ENCODE peak calls at places on chromosomes 11 and 22, in ten cellular contexts. One of them, this sample, is unnamed.

GRCh38 chr11:75305993-75306392 is 45.5 kb downstream of the ARRB1 start:
- DNase-seq in omental fat pad: no peak
- DNase-seq in HTR-8/SVneo: no peak
- DNase-seq in ELF-1: no peak
- DNase-seq in NCI-H1092 treated with DMSO at 0.1 percent for 48 hours: no peak
- DNase-seq in NCI-H226: no peak
- DNase-seq in A549: no peak
- DNase-seq in HT1080: no peak
- DNase-seq in fibroblast of lung: no peak
- DNase-seq in T47D: no peak
- DNase-seq in this sample: no peak

GRCh38 chr11:114171257-114172054 is 111.9 kb downstream of the ZBTB16 start:
- DNase-seq in omental fat pad: peak
- DNase-seq in HTR-8/SVneo: no peak
- DNase-seq in ELF-1: no peak
- DNase-seq in NCI-H1092 treated with DMSO at 0.1 percent for 48 hours: no peak
- DNase-seq in NCI-H226: no peak
- DNase-seq in A549: no peak
- DNase-seq in HT1080: no peak
- DNase-seq in fibroblast of lung: no peak
- DNase-seq in T47D: no peak
- DNase-seq in this sample: no peak

GRCh38 chr11:12842933-12843636 is 166.0 kb upstream of the RASSF10 start:
- DNase-seq in omental fat pad: no peak
- DNase-seq in HTR-8/SVneo: no peak
- DNase-seq in ELF-1: peak
- DNase-seq in NCI-H1092 treated with DMSO at 0.1 percent for 48 hours: peak
- DNase-seq in NCI-H226: peak
- DNase-seq in A549: no peak
- DNase-seq in HT1080: peak
- DNase-seq in fibroblast of lung: peak
- DNase-seq in T47D: peak
- DNase-seq in this sample: no peak

GRCh38 chr22:35835998-35836691 is 118.5 kb downstream of the APOL5 start:
- DNase-seq in omental fat pad: no peak
- DNase-seq in HTR-8/SVneo: peak
- DNase-seq in ELF-1: peak
- DNase-seq in NCI-H1092 treated with DMSO at 0.1 percent for 48 hours: peak
- DNase-seq in NCI-H226: peak
- DNase-seq in A549: peak
- DNase-seq in HT1080: peak
- DNase-seq in fibroblast of lung: peak
- DNase-seq in T47D: peak
- DNase-seq in this sample: no peak

GRCh38 chr11:33735426-33736147 is 636 bp downstream of the CD59 start:
- DNase-seq in omental fat pad: no peak
- DNase-seq in HTR-8/SVneo: no peak
- DNase-seq in ELF-1: peak
- DNase-seq in NCI-H1092 treated with DMSO at 0.1 percent for 48 hours: peak
- DNase-seq in NCI-H226: peak
- DNase-seq in A549: no peak
- DNase-seq in HT1080: no peak
- DNase-seq in fibroblast of lung: peak
- DNase-seq in T47D: peak
- DNase-seq in this sample: no peak

GRCh38 chr11:104222464-104222863 is 58.5 kb upstream of the PDGFD start:
- DNase-seq in omental fat pad: no peak
- DNase-seq in HTR-8/SVneo: no peak
- DNase-seq in ELF-1: no peak
- DNase-seq in NCI-H1092 treated with DMSO at 0.1 percent for 48 hours: no peak
- DNase-seq in NCI-H226: peak
- DNase-seq in A549: no peak
- DNase-seq in HT1080: peak
- DNase-seq in fibroblast of lung: no peak
- DNase-seq in T47D: peak
- DNase-seq in this sample: no peak

GRCh38 chr11:129249923-129250322 is 57.8 kb upstream of the ARHGAP32 start:
- DNase-seq in omental fat pad: no peak
- DNase-seq in HTR-8/SVneo: no peak
- DNase-seq in ELF-1: no peak
- DNase-seq in NCI-H1092 treated with DMSO at 0.1 percent for 48 hours: no peak
- DNase-seq in NCI-H226: peak
- DNase-seq in A549: no peak
- DNase-seq in HT1080: peak
- DNase-seq in fibroblast of lung: peak
- DNase-seq in T47D: no peak
- DNase-seq in this sample: no peak

GRCh38 chr11:35295751-35296150 is 123.6 kb downstream of the SLC1A2 start:
- DNase-seq in omental fat pad: no peak
- DNase-seq in HTR-8/SVneo: no peak
- DNase-seq in ELF-1: peak
- DNase-seq in NCI-H1092 treated with DMSO at 0.1 percent for 48 hours: no peak
- DNase-seq in NCI-H226: no peak
- DNase-seq in A549: no peak
- DNase-seq in HT1080: no peak
- DNase-seq in fibroblast of lung: no peak
- DNase-seq in T47D: peak
- DNase-seq in this sample: no peak

GRCh38 chr11:116605543-116605942 is 167.2 kb downstream of the BUD13 start:
- DNase-seq in omental fat pad: no peak
- DNase-seq in HTR-8/SVneo: peak
- DNase-seq in ELF-1: peak
- DNase-seq in NCI-H1092 treated with DMSO at 0.1 percent for 48 hours: peak
- DNase-seq in NCI-H226: peak
- DNase-seq in A549: no peak
- DNase-seq in HT1080: peak
- DNase-seq in fibroblast of lung: peak
- DNase-seq in T47D: peak
- DNase-seq in this sample: peak

GRCh38 chr11:126186031-126186698 is 25.3 kb downstream of the RPUSD4 start:
- DNase-seq in omental fat pad: no peak
- DNase-seq in HTR-8/SVneo: no peak
- DNase-seq in ELF-1: no peak
- DNase-seq in NCI-H1092 treated with DMSO at 0.1 percent for 48 hours: no peak
- DNase-seq in NCI-H226: no peak
- DNase-seq in A549: no peak
- DNase-seq in HT1080: no peak
- DNase-seq in fibroblast of lung: no peak
- DNase-seq in T47D: no peak
- DNase-seq in this sample: no peak

GRCh38 chr11:3134651-3135490 is 30.2 kb downstream of the OSBPL5 start:
- DNase-seq in omental fat pad: no peak
- DNase-seq in HTR-8/SVneo: no peak
- DNase-seq in ELF-1: no peak
- DNase-seq in NCI-H1092 treated with DMSO at 0.1 percent for 48 hours: no peak
- DNase-seq in NCI-H226: no peak
- DNase-seq in A549: no peak
- DNase-seq in HT1080: no peak
- DNase-seq in fibroblast of lung: no peak
- DNase-seq in T47D: no peak
- DNase-seq in this sample: no peak

GRCh38 chr11:17186932-17187692 is 20.7 kb downstream of the PIK3C2A start:
- DNase-seq in omental fat pad: no peak
- DNase-seq in HTR-8/SVneo: no peak
- DNase-seq in ELF-1: no peak
- DNase-seq in NCI-H1092 treated with DMSO at 0.1 percent for 48 hours: no peak
- DNase-seq in NCI-H226: no peak
- DNase-seq in A549: no peak
- DNase-seq in HT1080: no peak
- DNase-seq in fibroblast of lung: no peak
- DNase-seq in T47D: no peak
- DNase-seq in this sample: no peak

GRCh38 chr11:61148016-61148640 is 13.1 kb downstream of the VPS37C start:
- DNase-seq in omental fat pad: no peak
- DNase-seq in HTR-8/SVneo: no peak
- DNase-seq in ELF-1: no peak
- DNase-seq in NCI-H1092 treated with DMSO at 0.1 percent for 48 hours: peak
- DNase-seq in NCI-H226: no peak
- DNase-seq in A549: no peak
- DNase-seq in HT1080: no peak
- DNase-seq in fibroblast of lung: no peak
- DNase-seq in T47D: no peak
- DNase-seq in this sample: no peak

GRCh38 chr11:11836676-11837231 is 5.0 kb upstream of the USP47 start:
- DNase-seq in omental fat pad: no peak
- DNase-seq in HTR-8/SVneo: no peak
- DNase-seq in ELF-1: no peak
- DNase-seq in NCI-H1092 treated with DMSO at 0.1 percent for 48 hours: no peak
- DNase-seq in NCI-H226: no peak
- DNase-seq in A549: no peak
- DNase-seq in HT1080: no peak
- DNase-seq in fibroblast of lung: no peak
- DNase-seq in T47D: no peak
- DNase-seq in this sample: no peak

GRCh38 chr22:38611559-38611958 is 41.6 kb upstream of the DMC1 start:
- DNase-seq in omental fat pad: no peak
- DNase-seq in HTR-8/SVneo: no peak
- DNase-seq in ELF-1: no peak
- DNase-seq in NCI-H1092 treated with DMSO at 0.1 percent for 48 hours: no peak
- DNase-seq in NCI-H226: no peak
- DNase-seq in A549: no peak
- DNase-seq in HT1080: no peak
- DNase-seq in fibroblast of lung: no peak
- DNase-seq in T47D: no peak
- DNase-seq in this sample: no peak

GRCh38 chr11:134071766-134072403 is 3.0 kb downstream of the JAM3 start:
- DNase-seq in omental fat pad: no peak
- DNase-seq in HTR-8/SVneo: no peak
- DNase-seq in ELF-1: no peak
- DNase-seq in NCI-H1092 treated with DMSO at 0.1 percent for 48 hours: peak
- DNase-seq in NCI-H226: no peak
- DNase-seq in A549: no peak
- DNase-seq in HT1080: no peak
- DNase-seq in fibroblast of lung: peak
- DNase-seq in T47D: no peak
- DNase-seq in this sample: no peak

GRCh38 chr11:13993096-13993760 is 30.7 kb downstream of the SPON1 start:
- DNase-seq in omental fat pad: no peak
- DNase-seq in HTR-8/SVneo: no peak
- DNase-seq in ELF-1: no peak
- DNase-seq in NCI-H1092 treated with DMSO at 0.1 percent for 48 hours: no peak
- DNase-seq in NCI-H226: no peak
- DNase-seq in A549: no peak
- DNase-seq in HT1080: no peak
- DNase-seq in fibroblast of lung: no peak
- DNase-seq in T47D: no peak
- DNase-seq in this sample: no peak

GRCh38 chr11:67372993-67373915 is at the start of gene CLCF1:
- DNase-seq in omental fat pad: no peak
- DNase-seq in HTR-8/SVneo: peak
- DNase-seq in ELF-1: no peak
- DNase-seq in NCI-H1092 treated with DMSO at 0.1 percent for 48 hours: no peak
- DNase-seq in NCI-H226: peak
- DNase-seq in A549: peak
- DNase-seq in HT1080: no peak
- DNase-seq in fibroblast of lung: peak
- DNase-seq in T47D: peak
- DNase-seq in this sample: peak

GRCh38 chr11:120413480-120413879 is 77.3 kb downstream of the ARHGEF12 start:
- DNase-seq in omental fat pad: no peak
- DNase-seq in HTR-8/SVneo: no peak
- DNase-seq in ELF-1: no peak
- DNase-seq in NCI-H1092 treated with DMSO at 0.1 percent for 48 hours: no peak
- DNase-seq in NCI-H226: peak
- DNase-seq in A549: no peak
- DNase-seq in HT1080: peak
- DNase-seq in fibroblast of lung: peak
- DNase-seq in T47D: no peak
- DNase-seq in this sample: no peak

GRCh38 chr22:20441631-20442484 is 4.2 kb upstream of the SCARF2 start:
- DNase-seq in omental fat pad: no peak
- DNase-seq in HTR-8/SVneo: no peak
- DNase-seq in ELF-1: peak
- DNase-seq in NCI-H1092 treated with DMSO at 0.1 percent for 48 hours: no peak
- DNase-seq in NCI-H226: peak
- DNase-seq in A549: no peak
- DNase-seq in HT1080: no peak
- DNase-seq in fibroblast of lung: no peak
- DNase-seq in T47D: no peak
- DNase-seq in this sample: peak

GRCh38 chr11:109547356-109548027 is 125.5 kb downstream of the C11orf87 start:
- DNase-seq in omental fat pad: no peak
- DNase-seq in HTR-8/SVneo: peak
- DNase-seq in ELF-1: no peak
- DNase-seq in NCI-H1092 treated with DMSO at 0.1 percent for 48 hours: no peak
- DNase-seq in NCI-H226: peak
- DNase-seq in A549: no peak
- DNase-seq in HT1080: peak
- DNase-seq in fibroblast of lung: peak
- DNase-seq in T47D: peak
- DNase-seq in this sample: no peak

GRCh38 chr11:9078113-9079041 is 13.0 kb downstream of the SCUBE2 start:
- DNase-seq in omental fat pad: no peak
- DNase-seq in HTR-8/SVneo: no peak
- DNase-seq in ELF-1: no peak
- DNase-seq in NCI-H1092 treated with DMSO at 0.1 percent for 48 hours: no peak
- DNase-seq in NCI-H226: no peak
- DNase-seq in A549: no peak
- DNase-seq in HT1080: no peak
- DNase-seq in fibroblast of lung: no peak
- DNase-seq in T47D: no peak
- DNase-seq in this sample: no peak

GRCh38 chr11:22407899-22408298 is 69.7 kb downstream of the SLC17A6 start:
- DNase-seq in omental fat pad: no peak
- DNase-seq in HTR-8/SVneo: no peak
- DNase-seq in ELF-1: no peak
- DNase-seq in NCI-H1092 treated with DMSO at 0.1 percent for 48 hours: peak
- DNase-seq in NCI-H226: no peak
- DNase-seq in A549: no peak
- DNase-seq in HT1080: no peak
- DNase-seq in fibroblast of lung: no peak
- DNase-seq in T47D: no peak
- DNase-seq in this sample: peak

GRCh38 chr11:67284811-67285540 is 4.1 kb upstream of the ANKRD13D start:
- DNase-seq in omental fat pad: no peak
- DNase-seq in HTR-8/SVneo: no peak
- DNase-seq in ELF-1: no peak
- DNase-seq in NCI-H1092 treated with DMSO at 0.1 percent for 48 hours: no peak
- DNase-seq in NCI-H226: no peak
- DNase-seq in A549: no peak
- DNase-seq in HT1080: no peak
- DNase-seq in fibroblast of lung: no peak
- DNase-seq in T47D: no peak
- DNase-seq in this sample: no peak

GRCh38 chr11:45289369-45289768 is 3.2 kb upstream of the SYT13 start:
- DNase-seq in omental fat pad: no peak
- DNase-seq in HTR-8/SVneo: peak
- DNase-seq in ELF-1: no peak
- DNase-seq in NCI-H1092 treated with DMSO at 0.1 percent for 48 hours: no peak
- DNase-seq in NCI-H226: peak
- DNase-seq in A549: peak
- DNase-seq in HT1080: peak
- DNase-seq in fibroblast of lung: peak
- DNase-seq in T47D: no peak
- DNase-seq in this sample: no peak

GRCh38 chr22:23670378-23671295 is 20.2 kb upstream of the RGL4 start:
- DNase-seq in omental fat pad: no peak
- DNase-seq in HTR-8/SVneo: no peak
- DNase-seq in ELF-1: no peak
- DNase-seq in NCI-H1092 treated with DMSO at 0.1 percent for 48 hours: no peak
- DNase-seq in NCI-H226: no peak
- DNase-seq in A549: no peak
- DNase-seq in HT1080: no peak
- DNase-seq in fibroblast of lung: no peak
- DNase-seq in T47D: no peak
- DNase-seq in this sample: no peak

GRCh38 chr22:32042924-32043323 is at the start of gene SLC5A1:
- DNase-seq in omental fat pad: no peak
- DNase-seq in HTR-8/SVneo: no peak
- DNase-seq in ELF-1: peak
- DNase-seq in NCI-H1092 treated with DMSO at 0.1 percent for 48 hours: peak
- DNase-seq in NCI-H226: no peak
- DNase-seq in A549: no peak
- DNase-seq in HT1080: no peak
- DNase-seq in fibroblast of lung: no peak
- DNase-seq in T47D: peak
- DNase-seq in this sample: no peak

GRCh38 chr11:34356576-34356917 is 1.3 kb downstream of the ABTB2 start:
- DNase-seq in omental fat pad: no peak
- DNase-seq in HTR-8/SVneo: no peak
- DNase-seq in ELF-1: peak
- DNase-seq in NCI-H1092 treated with DMSO at 0.1 percent for 48 hours: peak
- DNase-seq in NCI-H226: no peak
- DNase-seq in A549: no peak
- DNase-seq in HT1080: peak
- DNase-seq in fibroblast of lung: peak
- DNase-seq in T47D: peak
- DNase-seq in this sample: peak